ENCODE peak calls at places on chromosomes 11 and 22, in four cellular contexts. One of them, this sample, is unnamed.

GRCh38 chr11:82003671-82004148 is 730.0 kb downstream of the FAM181B start:
- DNase-seq in upper lobe of right lung: no peak
- DNase-seq in uterus: no peak
- DNase-seq in prostate gland: no peak
- DNase-seq in this sample: peak; percentile 1

GRCh38 chr11:19642759-19643158 is 69.9 kb upstream of the NAV2 start:
- DNase-seq in upper lobe of right lung: no peak
- DNase-seq in uterus: no peak
- DNase-seq in prostate gland: no peak
- DNase-seq in this sample: no peak

GRCh38 chr22:23216331-23217170 is 36.2 kb downstream of the BCR start:
- DNase-seq in upper lobe of right lung: no peak
- DNase-seq in uterus: no peak
- DNase-seq in prostate gland: no peak
- DNase-seq in this sample: no peak

GRCh38 chr22:45218974-45219373 is 21.7 kb downstream of the KIAA0930 start:
- DNase-seq in upper lobe of right lung: no peak
- DNase-seq in uterus: no peak
- DNase-seq in prostate gland: no peak
- DNase-seq in this sample: no peak

GRCh38 chr11:109697140-109697843 is 275.3 kb downstream of the C11orf87 start:
- DNase-seq in upper lobe of right lung: peak; percentile 57
- DNase-seq in uterus: no peak
- DNase-seq in prostate gland: no peak
- DNase-seq in this sample: peak; percentile 13

GRCh38 chr22:33519140-33519973 is 400.9 kb downstream of the LARGE1 start:
- DNase-seq in upper lobe of right lung: no peak
- DNase-seq in uterus: peak; percentile 33
- DNase-seq in prostate gland: peak; percentile 56
- DNase-seq in this sample: no peak

GRCh38 chr11:529740-530411 is 5.5 kb downstream of the HRAS start:
- DNase-seq in upper lobe of right lung: peak; percentile 65
- DNase-seq in uterus: no peak
- DNase-seq in prostate gland: no peak
- DNase-seq in this sample: no peak

GRCh38 chr11:65663634-65664200 is 1.0 kb upstream of the RELA start:
- DNase-seq in upper lobe of right lung: peak; percentile 80
- DNase-seq in uterus: peak; percentile 80
- DNase-seq in prostate gland: no peak
- DNase-seq in this sample: peak; percentile 46

GRCh38 chr11:107702109-107702660 is 9.7 kb downstream of the SLN start:
- DNase-seq in upper lobe of right lung: no peak
- DNase-seq in uterus: no peak
- DNase-seq in prostate gland: no peak
- DNase-seq in this sample: no peak

GRCh38 chr11:78708388-78708787 is 133.7 kb upstream of the NARS2 start:
- DNase-seq in upper lobe of right lung: no peak
- DNase-seq in uterus: no peak
- DNase-seq in prostate gland: no peak
- DNase-seq in this sample: peak; percentile 36

GRCh38 chr11:7869467-7869866 is 61.6 kb downstream of the OR10A6 start:
- DNase-seq in upper lobe of right lung: no peak
- DNase-seq in uterus: no peak
- DNase-seq in prostate gland: no peak
- DNase-seq in this sample: no peak

GRCh38 chr22:35335936-35336781 is 36.5 kb downstream of the TOM1 start:
- DNase-seq in upper lobe of right lung: no peak
- DNase-seq in uterus: no peak
- DNase-seq in prostate gland: no peak
- DNase-seq in this sample: no peak

GRCh38 chr11:44944853-44945235 is 5.8 kb downstream of the TP53I11 start:
- DNase-seq in upper lobe of right lung: no peak
- DNase-seq in uterus: no peak
- DNase-seq in prostate gland: no peak
- DNase-seq in this sample: no peak

GRCh38 chr11:70398834-70399680 is 728 bp downstream of the CTTN start:
- DNase-seq in upper lobe of right lung: no peak
- DNase-seq in uterus: peak; percentile 33
- DNase-seq in prostate gland: no peak
- DNase-seq in this sample: peak; percentile 67

GRCh38 chr11:119501777-119502405 is 78.9 kb upstream of the THY1 start:
- DNase-seq in upper lobe of right lung: no peak
- DNase-seq in uterus: no peak
- DNase-seq in prostate gland: no peak
- DNase-seq in this sample: no peak

GRCh38 chr11:126431401-126432064 is 76.0 kb downstream of the ST3GAL4 start:
- DNase-seq in upper lobe of right lung: no peak
- DNase-seq in uterus: peak; percentile 61
- DNase-seq in prostate gland: no peak
- DNase-seq in this sample: peak; percentile 89
- H3K27ac ChIP-seq in upper lobe of right lung: peak overlapping the region; percentile 75
- H3K27ac ChIP-seq in uterus: no peak overlapping the region
- H3K27ac ChIP-seq in prostate gland: no peak overlapping the region
- H3K27ac ChIP-seq in this sample: peak overlapping the region; percentile 87

DNA sequence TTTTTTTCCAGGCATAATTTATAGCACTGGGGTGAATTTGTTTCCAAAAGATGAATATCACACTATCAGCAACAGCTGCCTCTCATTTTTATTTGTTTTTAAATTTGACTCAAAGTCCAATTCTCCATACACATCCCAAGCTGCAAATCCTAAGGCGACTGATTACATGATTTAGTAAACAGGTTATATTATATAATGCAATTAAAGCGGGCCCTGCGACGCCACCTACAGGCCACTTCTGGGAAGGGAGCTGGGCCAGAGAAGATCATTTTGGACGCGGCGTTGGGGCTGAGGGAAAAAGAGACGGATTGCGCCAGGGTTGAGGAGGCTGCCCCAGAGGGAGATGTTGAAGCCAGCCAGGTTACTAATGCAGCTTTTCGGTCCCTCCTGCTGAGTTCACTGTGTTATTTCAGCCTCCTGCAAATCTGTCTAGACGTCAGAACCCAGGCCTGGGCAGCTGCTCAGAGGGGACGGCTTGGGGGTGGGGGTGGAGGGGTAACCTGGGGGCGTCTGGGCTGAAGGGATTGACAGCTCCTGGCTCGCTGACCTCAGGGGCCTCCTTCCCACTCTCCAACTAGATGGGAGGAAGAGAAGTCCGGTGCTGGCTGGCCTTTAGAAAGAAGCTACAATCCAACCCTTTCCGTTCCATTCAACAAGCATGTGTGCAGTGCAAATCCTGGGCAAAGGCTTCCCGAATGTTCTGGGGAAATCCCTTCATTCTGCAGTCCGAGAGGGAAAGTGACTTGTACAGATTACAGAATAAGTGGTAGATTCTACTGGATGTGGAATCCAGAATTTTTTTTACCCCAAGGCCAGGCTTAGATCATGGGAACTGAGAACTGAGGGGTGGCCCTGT is 150.1 kb downstream of the FEZ1 start:
- DNase-seq in upper lobe of right lung: peak; percentile 77
- DNase-seq in uterus: peak; percentile 92
- DNase-seq in prostate gland: peak; percentile 62
- DNase-seq in this sample: peak; percentile 81
- TF ChIP-seq CTCF in upper lobe of right lung: peak; percentile 82
- TF ChIP-seq CTCF in uterus: peak; percentile 78
- TF ChIP-seq CTCF in prostate gland: peak; percentile 80
- TF ChIP-seq CTCF in this sample: peak; percentile 76

GRCh38 chr22:19450363-19451175 is 3.1 kb upstream of the C22orf39 start:
- DNase-seq in upper lobe of right lung: no peak
- DNase-seq in uterus: no peak
- DNase-seq in prostate gland: no peak
- DNase-seq in this sample: no peak
- H3K27ac ChIP-seq in upper lobe of right lung: no peak overlapping the region
- H3K27ac ChIP-seq in uterus: no peak overlapping the region
- H3K27ac ChIP-seq in prostate gland: no peak overlapping the region
- H3K27ac ChIP-seq in this sample: no peak overlapping the region

GRCh38 chr11:87740968-87741367 is 434.3 kb downstream of the RAB38 start:
- DNase-seq in upper lobe of right lung: no peak
- DNase-seq in uterus: no peak
- DNase-seq in prostate gland: no peak
- DNase-seq in this sample: no peak

GRCh38 chr11:87739766-87740165 is 435.5 kb downstream of the RAB38 start:
- DNase-seq in upper lobe of right lung: no peak
- DNase-seq in uterus: no peak
- DNase-seq in prostate gland: no peak
- DNase-seq in this sample: no peak

GRCh38 chr11:87740513-87740912 is 434.7 kb downstream of the RAB38 start:
- DNase-seq in upper lobe of right lung: no peak
- DNase-seq in uterus: no peak
- DNase-seq in prostate gland: no peak
- DNase-seq in this sample: no peak

GRCh38 chr11:87743002-87743401 is 432.2 kb downstream of the RAB38 start:
- DNase-seq in upper lobe of right lung: no peak
- DNase-seq in uterus: no peak
- DNase-seq in prostate gland: no peak
- DNase-seq in this sample: no peak
- TF ChIP-seq CTCF in upper lobe of right lung: peak; percentile 13
- TF ChIP-seq CTCF in uterus: no peak
- TF ChIP-seq CTCF in prostate gland: no peak
- TF ChIP-seq CTCF in this sample: no peak

DNA sequence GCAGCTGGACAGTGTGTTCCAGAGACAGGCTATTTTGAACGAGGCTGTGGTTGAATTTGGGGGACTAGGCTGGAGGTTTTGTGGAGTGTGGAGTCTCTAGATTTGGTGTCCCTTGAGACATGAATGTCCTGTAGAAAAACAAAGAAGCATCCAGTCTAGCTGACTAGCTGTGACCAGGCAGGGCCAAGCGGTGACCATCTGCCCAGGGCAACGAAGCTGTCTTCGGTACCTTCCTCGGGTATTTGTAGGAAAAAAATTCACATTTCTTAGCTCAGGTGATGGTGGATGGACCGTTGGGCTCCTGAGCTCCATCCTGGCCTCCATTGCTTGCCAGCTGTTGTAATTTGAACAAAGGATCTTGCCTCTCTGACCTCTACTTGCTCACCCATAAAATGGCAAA is 557.3 kb downstream of the MIAT start:
- DNase-seq in upper lobe of right lung: no peak
- DNase-seq in uterus: no peak
- DNase-seq in prostate gland: no peak
- DNase-seq in this sample: no peak
- H3K27ac ChIP-seq in upper lobe of right lung: no peak overlapping the region
- H3K27ac ChIP-seq in uterus: peak overlapping the region; percentile 81
- H3K27ac ChIP-seq in prostate gland: no peak overlapping the region
- H3K27ac ChIP-seq in this sample: no peak overlapping the region